ENCODE peak calls at places on chromosomes 3 and 15, in four cellular contexts. G is B cell, N is right cardiac atrium, O is smooth muscle cell of the brain vasculature. K is an unnamed sample.

GRCh38 chr3:72630614-72631344 is 217.5 kb downstream of the SHQ1 start:
- DNase-seq in O (no peak), N (no peak), G (no peak), K (no peak)

GRCh38 chr15:78047631-78048409 is 29.7 kb downstream of the TBC1D2B start:
- DNase-seq in G (no peak), N (no peak), O (no peak), K (peak)

GRCh38 chr15:31461375-31461774 is 134.7 kb downstream of the KLF13 start:
- DNase-seq in N (no peak), G (no peak), O (no peak), K (peak)

GRCh38 chr3:111332488-111333095 is 209.4 kb upstream of the CD96 start:
- DNase-seq in N (no peak), O (no peak), G (no peak), K (no peak)

GRCh38 chr3:123547881-123548534 is 36.8 kb downstream of the HACD2 start:
- DNase-seq in O (no peak), N (no peak), G (no peak), K (no peak)

GRCh38 chr3:12896206-12896697 is 54.9 kb upstream of the RPL32 start:
- DNase-seq in N (no peak), O (no peak), G (no peak), K (peak)

GRCh38 chr3:134279466-134279865 is 28.8 kb upstream of the RYK start:
- DNase-seq in O (no peak), G (no peak), N (no peak), K (no peak)

GRCh38 chr3:132785292-132785691 is 63.1 kb upstream of the NPHP3 start:
- DNase-seq in O (no peak), N (no peak), G (no peak), K (no peak)

GRCh38 chr15:75349851-75350588 is 3.2 kb downstream of the NEIL1 start:
- DNase-seq in G (peak), O (no peak), N (no peak), K (no peak)

GRCh38 chr15:24878153-24878552 is 76.6 kb upstream of the SNRPN start:
- DNase-seq in G (peak), O (no peak), N (no peak), K (no peak)

GRCh38 chr3:55349851-55350250 is 137.3 kb downstream of the WNT5A start:
- DNase-seq in O (no peak), G (no peak), N (no peak), K (no peak)

GRCh38 chr3:67601919-67602608 is 52.3 kb downstream of the SUCLG2 start:
- DNase-seq in N (no peak), O (peak), G (no peak), K (no peak)

GRCh38 chr3:18432752-18433151 is 7.6 kb upstream of the SATB1 start:
- DNase-seq in O (no peak), N (no peak), G (no peak), K (no peak)

GRCh38 chr3:115788921-115789470 is 165.7 kb downstream of the GAP43 start:
- DNase-seq in O (no peak), N (no peak), G (no peak), K (no peak)

GRCh38 chr3:33954956-33955355 is 156.5 kb downstream of the PDCD6IP start:
- DNase-seq in N (no peak), O (no peak), G (peak), K (peak)

GRCh38 chr15:49793943-49794342 is 173.1 kb downstream of the DTWD1 start:
- DNase-seq in N (no peak), O (no peak), G (no peak), K (no peak)

GRCh38 chr15:62439543-62440016 is 274.5 kb upstream of the C2CD4B start:
- DNase-seq in O (no peak), G (no peak), N (no peak), K (no peak)

GRCh38 chr15:69794643-69795461 is 302.9 kb downstream of the TLE3 start:
- DNase-seq in G (no peak), N (peak), O (no peak), K (peak)